ENCODE peak calls at places on chromosomes 5 and 9, in four cellular contexts. One of them, this sample, is unnamed.

GRCh38 chr9:136527721-136528710 is 17.8 kb downstream of the NOTCH1 start:
- DNase-seq in stimulated activated CD4-positive, alpha-beta T cell treated with anti-CD3 and anti-CD28 coated beads, TNF-alpha, amount 100 ng/mL, for 24 hours: no peak
- DNase-seq in activated naive CD4-positive, alpha-beta T cell treated with Interleukin-2 at 50 U/mL for 16 hours: no peak
- DNase-seq in substantia nigra: no peak
- DNase-seq in this sample: no peak

GRCh38 chr9:125966959-125967711 is 220.0 kb downstream of the PBX3 start:
- DNase-seq in activated naive CD4-positive, alpha-beta T cell treated with Interleukin-2 at 50 U/mL for 16 hours: no peak
- DNase-seq in substantia nigra: no peak
- DNase-seq in stimulated activated CD4-positive, alpha-beta T cell treated with anti-CD3 and anti-CD28 coated beads, TNF-alpha, amount 100 ng/mL, for 24 hours: no peak
- DNase-seq in this sample: no peak

GRCh38 chr9:113257863-113258262 is 17.5 kb downstream of the CDC26 start:
- DNase-seq in stimulated activated CD4-positive, alpha-beta T cell treated with anti-CD3 and anti-CD28 coated beads, TNF-alpha, amount 100 ng/mL, for 24 hours: no peak
- DNase-seq in substantia nigra: no peak
- DNase-seq in activated naive CD4-positive, alpha-beta T cell treated with Interleukin-2 at 50 U/mL for 16 hours: no peak
- DNase-seq in this sample: no peak

GRCh38 chr5:132760601-132761317 is 13.5 kb downstream of the CCNI2 start:
- DNase-seq in substantia nigra: no peak
- DNase-seq in stimulated activated CD4-positive, alpha-beta T cell treated with anti-CD3 and anti-CD28 coated beads, TNF-alpha, amount 100 ng/mL, for 24 hours: no peak
- DNase-seq in activated naive CD4-positive, alpha-beta T cell treated with Interleukin-2 at 50 U/mL for 16 hours: no peak
- DNase-seq in this sample: no peak

GRCh38 chr9:112007575-112008240 is 111.1 kb downstream of the UGCG start:
- DNase-seq in stimulated activated CD4-positive, alpha-beta T cell treated with anti-CD3 and anti-CD28 coated beads, TNF-alpha, amount 100 ng/mL, for 24 hours: no peak
- DNase-seq in activated naive CD4-positive, alpha-beta T cell treated with Interleukin-2 at 50 U/mL for 16 hours: no peak
- DNase-seq in substantia nigra: no peak
- DNase-seq in this sample: no peak

GRCh38 chr5:35922468-35922867 is 16.0 kb downstream of the CAPSL start:
- DNase-seq in activated naive CD4-positive, alpha-beta T cell treated with Interleukin-2 at 50 U/mL for 16 hours: no peak
- DNase-seq in substantia nigra: no peak
- DNase-seq in stimulated activated CD4-positive, alpha-beta T cell treated with anti-CD3 and anti-CD28 coated beads, TNF-alpha, amount 100 ng/mL, for 24 hours: no peak
- DNase-seq in this sample: no peak

GRCh38 chr9:34443976-34444375 is 14.4 kb downstream of the FAM219A start:
- DNase-seq in substantia nigra: no peak
- DNase-seq in stimulated activated CD4-positive, alpha-beta T cell treated with anti-CD3 and anti-CD28 coated beads, TNF-alpha, amount 100 ng/mL, for 24 hours: no peak
- DNase-seq in activated naive CD4-positive, alpha-beta T cell treated with Interleukin-2 at 50 U/mL for 16 hours: no peak
- DNase-seq in this sample: no peak

GRCh38 chr5:94746731-94747124 is 128.3 kb downstream of the SLF1 start:
- DNase-seq in stimulated activated CD4-positive, alpha-beta T cell treated with anti-CD3 and anti-CD28 coated beads, TNF-alpha, amount 100 ng/mL, for 24 hours: no peak
- DNase-seq in substantia nigra: no peak
- DNase-seq in activated naive CD4-positive, alpha-beta T cell treated with Interleukin-2 at 50 U/mL for 16 hours: no peak
- DNase-seq in this sample: no peak

GRCh38 chr9:100377015-100377414 is 24.3 kb upstream of the TEX10 start:
- DNase-seq in substantia nigra: no peak
- DNase-seq in stimulated activated CD4-positive, alpha-beta T cell treated with anti-CD3 and anti-CD28 coated beads, TNF-alpha, amount 100 ng/mL, for 24 hours: no peak
- DNase-seq in activated naive CD4-positive, alpha-beta T cell treated with Interleukin-2 at 50 U/mL for 16 hours: no peak
- DNase-seq in this sample: no peak

This sample was measured in central memory CD4-positive, alpha-beta T cell.